ENCODE peak calls at places on chromosomes 5 and 9, in six cellular contexts. O is AG09309; R is LNCaP clone FGC; M is hepatocyte; T is CD8-positive, alpha-beta T cell; N is GM12865. S is an unnamed sample.

GRCh38 chr5:83487155-83487554 is 15.6 kb downstream of the VCAN start:
- DNase-seq in R (no peak), O (no peak), N (no peak), M (no peak), T (no peak), S (no peak)

GRCh38 chr9:109013678-109014145 is 413 bp upstream of the CTNNAL1 start:
- DNase-seq in O (peak), M (no peak), N (no peak), T (no peak), R (no peak), S (no peak)

GRCh38 chr5:40154194-40154593 is 525.5 kb upstream of the PTGER4 start:
- DNase-seq in O (no peak), M (no peak), T (no peak), N (no peak), R (no peak), S (no peak)

GRCh38 chr9:33676746-33677505 is 118.4 kb upstream of the PRSS3 start:
- DNase-seq in O (no peak), M (peak), N (no peak), T (peak), R (no peak), S (peak)

GRCh38 chr5:5266296-5266695 is 126.2 kb downstream of the ADAMTS16 start:
- DNase-seq in N (no peak), T (no peak), O (no peak), M (no peak), R (no peak), S (no peak)

GRCh38 chr5:145787996-145788395 is 47.1 kb downstream of the PRELID2 start:
- DNase-seq in R (peak), M (no peak), N (no peak), O (no peak), T (no peak), S (no peak)

GRCh38 chr5:64526709-64527439 is 21.1 kb downstream of the RGS7BP start:
- DNase-seq in M (no peak), T (no peak), N (no peak), O (no peak), R (no peak), S (no peak)

GRCh38 chr5:60131504-60131903 is 238.0 kb upstream of the PDE4D start:
- DNase-seq in N (no peak), R (no peak), O (no peak), T (no peak), M (no peak), S (no peak)

GRCh38 chr9:96080364-96080763 is 204.9 kb downstream of the ERCC6L2 start:
- DNase-seq in R (peak), N (no peak), M (peak), O (no peak), T (no peak), S (no peak)

GRCh38 chr5:168047043-168047668 is 244.3 kb upstream of the WWC1 start:
- DNase-seq in R (peak), M (peak), N (peak), O (no peak), T (no peak), S (peak)

GRCh38 chr9:108416321-108416720 is 439.5 kb downstream of the ACTL7B start:
- DNase-seq in T (no peak), N (peak), R (no peak), O (no peak), M (peak), S (no peak)

GRCh38 chr9:73151653-73152382 is at the start of gene ANXA1:
- DNase-seq in M (peak), R (peak), O (peak), N (no peak), T (no peak), S (no peak)

GRCh38 chr5:157449011-157449723 is 10.8 kb upstream of the NIPAL4 start:
- DNase-seq in R (peak), O (no peak), M (no peak), T (no peak), N (no peak), S (no peak)

GRCh38 chr5:103942587-103943186 is 380.1 kb upstream of the NUDT12 start:
- DNase-seq in T (no peak), O (no peak), N (no peak), M (no peak), R (no peak), S (no peak)

GRCh38 chr9:87725900-87726709 is at the start of gene CTSL:
- DNase-seq in R (peak), T (peak), O (no peak), M (peak), N (no peak), S (peak)
- TF ChIP-seq CTCF in R (peak), T (no peak), O (peak), M (peak), N (no peak), S (peak)

GRCh38 chr9:83327750-83328622 is 210.2 kb downstream of the FRMD3 start:
- DNase-seq in O (no peak), N (no peak), M (no peak), T (no peak), R (no peak), S (no peak)

GRCh38 chr9:83322438-83322837 is 215.8 kb downstream of the FRMD3 start:
- DNase-seq in R (no peak), M (no peak), T (no peak), O (peak), N (no peak), S (no peak)

GRCh38 chr9:83327323-83327722 is 210.9 kb downstream of the FRMD3 start:
- DNase-seq in N (no peak), O (no peak), M (peak), R (no peak), T (no peak), S (no peak)

GRCh38 chr9:83323148-83323547 is 215.1 kb downstream of the FRMD3 start:
- DNase-seq in T (no peak), R (no peak), O (no peak), M (no peak), N (no peak), S (no peak)
- TF ChIP-seq CTCF in T (no peak), R (no peak), O (no peak), M (no peak), N (no peak), S (no peak)

DNA sequence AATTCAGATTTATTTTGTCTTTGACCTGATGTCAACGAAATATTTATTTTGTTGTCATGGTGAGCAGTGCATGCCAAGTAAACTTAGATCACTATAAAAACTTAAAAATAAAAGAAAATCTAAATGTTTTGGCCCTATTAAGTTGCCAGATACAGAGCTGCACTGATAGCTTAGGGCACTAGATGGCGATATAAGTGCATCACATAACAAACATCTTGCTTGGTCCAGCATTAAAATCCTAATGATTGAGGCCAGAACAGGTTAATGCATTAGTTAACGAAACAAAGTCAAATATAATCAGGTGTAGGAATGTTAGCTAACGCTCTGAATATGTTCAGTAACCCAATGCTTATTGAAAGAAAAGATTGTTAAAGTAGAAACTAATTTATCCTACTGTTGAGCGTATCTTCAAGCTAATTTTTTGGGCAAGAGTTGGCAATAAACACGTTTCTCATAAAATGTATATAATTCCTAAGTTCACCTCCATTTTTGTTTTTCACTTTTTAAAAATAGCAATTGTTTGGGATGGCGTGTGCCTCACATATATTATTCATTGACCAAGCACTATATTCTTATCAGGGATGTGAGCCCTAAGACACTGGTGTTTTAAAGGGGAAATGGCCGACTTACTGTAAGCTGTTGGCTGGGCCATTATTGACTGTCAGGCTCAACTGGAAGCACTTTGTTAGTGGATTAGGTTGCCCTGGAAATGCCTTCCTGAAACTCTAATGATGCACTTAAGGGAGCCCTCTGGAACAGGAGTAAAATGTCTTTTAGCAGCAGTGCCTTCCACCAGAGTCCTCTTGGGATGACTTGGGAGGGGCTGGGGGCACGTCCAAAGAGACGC is 33.3 kb downstream of the KCTD16 start:
- DNase-seq in N (peak), O (no peak), R (peak), T (no peak), M (peak), S (peak)
- TF ChIP-seq CTCF in N (peak), O (peak), R (peak), T (peak), M (peak), S (peak)

DNA sequence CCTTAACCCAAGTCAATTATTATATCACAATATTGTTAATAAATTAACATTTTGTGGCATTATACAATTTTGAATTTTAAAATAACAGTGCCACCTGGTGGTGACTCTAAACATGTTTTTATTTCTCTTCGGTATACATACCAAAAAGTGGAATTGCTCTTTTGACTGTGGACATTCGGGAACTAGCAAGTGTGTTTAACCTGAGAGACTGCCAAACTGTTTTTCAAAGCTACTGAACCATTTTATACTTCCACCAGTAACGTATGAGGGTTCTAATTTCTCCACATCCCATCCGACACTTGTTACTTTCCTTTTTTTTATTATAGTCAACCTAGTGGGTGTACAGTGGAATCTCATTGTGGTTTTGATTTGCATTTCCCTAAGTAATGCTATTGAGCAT is 18.3 kb upstream of the HSDL2 start:
- DNase-seq in N (peak), M (peak), R (no peak), O (no peak), T (no peak), S (no peak)
- TF ChIP-seq CTCF in N (peak), M (peak), R (peak), O (peak), T (peak), S (peak)

GRCh38 chr5:170070556-170071412 is 34.9 kb upstream of the FOXI1 start:
- DNase-seq in M (peak), O (peak), R (no peak), N (no peak), T (no peak), S (peak)
- TF ChIP-seq CTCF in M (peak), O (peak), R (peak), N (peak), T (peak), S (peak)

DNA sequence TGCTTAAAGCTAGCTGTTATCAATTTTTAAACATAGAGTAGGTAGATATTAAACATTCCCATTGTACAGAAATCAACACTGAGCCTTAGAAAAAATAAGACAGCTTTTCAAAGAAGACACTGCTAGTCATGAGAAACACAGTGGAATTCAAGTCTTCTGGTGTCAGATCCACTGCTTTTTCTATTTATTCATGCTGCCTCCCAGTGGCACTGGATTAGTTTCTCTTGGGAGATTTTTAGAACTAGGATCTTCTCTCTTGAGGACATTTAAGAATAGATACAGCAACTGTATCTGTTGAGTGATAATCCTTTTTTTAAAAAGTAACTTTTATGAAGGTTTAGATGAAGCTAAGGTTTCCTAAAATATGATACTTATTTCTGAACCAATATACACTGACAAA is 1635.4 kb upstream of the C9orf72 start:
- DNase-seq in R (no peak), N (no peak), T (no peak), M (peak), O (no peak), S (no peak)
- TF ChIP-seq CTCF in R (no peak), N (no peak), T (no peak), M (peak), O (no peak), S (no peak)

GRCh38 chr9:18229992-18230676 is 243.8 kb upstream of the ADAMTSL1 start:
- DNase-seq in R (no peak), M (no peak), O (no peak), N (no peak), T (no peak), S (no peak)
- TF ChIP-seq CTCF in R (no peak), M (peak), O (no peak), N (no peak), T (no peak), S (peak)

DNA sequence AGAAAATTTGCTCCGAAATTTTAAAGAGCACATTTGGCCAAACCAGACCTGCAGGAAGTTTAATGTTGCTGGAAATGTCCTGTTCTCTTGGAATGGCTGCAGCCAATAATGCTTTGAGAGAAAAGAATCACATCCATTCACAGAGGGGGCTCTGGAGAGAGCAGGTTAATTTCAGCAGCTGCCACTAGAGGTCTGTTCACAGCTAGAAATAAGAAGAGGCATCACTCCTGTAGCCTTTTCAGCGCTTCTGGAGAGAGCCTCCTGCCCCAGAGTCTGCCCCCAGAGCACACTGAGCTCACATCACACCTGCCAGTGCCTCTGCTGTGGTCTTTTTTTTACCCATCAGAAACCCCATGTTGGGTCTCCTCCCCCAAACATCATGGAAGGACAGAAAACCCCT is 124.8 kb upstream of the RAD23B start:
- DNase-seq in R (no peak), N (peak), T (no peak), M (peak), O (no peak), S (no peak)
- TF ChIP-seq CTCF in R (peak), N (peak), T (no peak), M (peak), O (peak), S (peak)

S was measured in progenitor cell of endocrine pancreas.